ENCODE peak calls at places on chromosomes 16 and 17, in seven cellular contexts. F is AG04450, U is A673, C is HFF-Myc, Q is tibial artery, T is cardiac fibroblast, A is left lung. R is an unnamed sample.

GRCh38 chr17:49992933-49993422 is 2.0 kb downstream of the DLX3 start:
- DNase-seq in U (no peak), C (no peak), Q (no peak), T (no peak), F (no peak), A (no peak), R (no peak)

GRCh38 chr17:28896884-28897768 is at the start of gene FLOT2:
- DNase-seq in Q (peak), A (peak), F (no peak), C (no peak), U (peak), T (peak), R (peak)

GRCh38 chr16:10946308-10946707 is 1.9 kb downstream of the CLEC16A start:
- DNase-seq in A (no peak), C (no peak), U (no peak), Q (no peak), F (no peak), T (no peak), R (no peak)

GRCh38 chr17:57568340-57568739 is 176.8 kb downstream of the CCDC182 start:
- DNase-seq in Q (no peak), U (no peak), T (no peak), A (no peak), F (no peak), C (no peak), R (no peak)

GRCh38 chr17:43479948-43480347 is 3.8 kb upstream of the DHX8 start:
- DNase-seq in T (no peak), Q (no peak), F (no peak), A (no peak), U (no peak), C (no peak), R (no peak)

GRCh38 chr17:43563262-43564079 is 17.3 kb upstream of the ETV4 start:
- DNase-seq in Q (no peak), U (no peak), A (no peak), T (no peak), F (no peak), C (no peak), R (no peak)

GRCh38 chr17:79865351-79866210 is 26.3 kb upstream of the CBX4 start:
- DNase-seq in U (no peak), F (no peak), T (no peak), C (no peak), Q (no peak), A (peak), R (no peak)

GRCh38 chr17:3845361-3845753 is 689 bp downstream of the NCBP3 start:
- DNase-seq in A (no peak), C (no peak), Q (no peak), T (no peak), U (no peak), F (no peak), R (no peak)

GRCh38 chr17:78484300-78485159 is 92.7 kb downstream of the DNAH17 start:
- DNase-seq in U (peak), F (no peak), T (peak), C (no peak), A (peak), Q (no peak), R (no peak)

GRCh38 chr17:38891441-38891840 is 21.6 kb downstream of the LASP1 start:
- DNase-seq in C (no peak), Q (no peak), U (no peak), T (no peak), A (no peak), F (no peak), R (no peak)

GRCh38 chr16:24505959-24506358 is 33.4 kb upstream of the RBBP6 start:
- DNase-seq in C (no peak), T (no peak), A (no peak), Q (no peak), U (no peak), F (no peak), R (no peak)

GRCh38 chr16:57235128-57236092 is 9.6 kb upstream of the ARL2BP start:
- DNase-seq in Q (no peak), U (peak), C (no peak), T (peak), F (peak), A (no peak), R (no peak)

GRCh38 chr17:28085766-28086165 is 43.3 kb downstream of the NLK start:
- DNase-seq in C (no peak), Q (no peak), U (no peak), F (no peak), A (no peak), T (no peak), R (no peak)

GRCh38 chr17:71039391-71039790 is 870.1 kb downstream of the KCNJ2 start:
- DNase-seq in T (no peak), C (no peak), U (no peak), A (no peak), Q (no peak), F (no peak), R (no peak)

GRCh38 chr17:77253611-77254051 is 112.9 kb downstream of the SEC14L1 start:
- DNase-seq in C (no peak), Q (no peak), T (no peak), A (no peak), U (no peak), F (peak), R (no peak)

GRCh38 chr17:83068641-83069570 is 10.5 kb upstream of the METRNL start:
- DNase-seq in A (no peak), Q (no peak), U (no peak), F (no peak), C (no peak), T (no peak), R (no peak)

GRCh38 chr16:89374393-89374948 is 115.9 kb downstream of the ANKRD11 start:
- DNase-seq in T (peak), Q (no peak), F (no peak), U (no peak), A (no peak), C (no peak), R (no peak)

GRCh38 chr16:65728172-65728571 is 606.3 kb upstream of the CDH11 start:
- DNase-seq in T (no peak), F (no peak), A (no peak), U (peak), C (no peak), Q (no peak), R (no peak)

GRCh38 chr16:30377812-30378235 is 3.2 kb downstream of the MYL11 start:
- DNase-seq in F (peak), A (peak), U (peak), T (peak), Q (peak), C (peak), R (peak)

GRCh38 chr17:62994931-62995330 is 28.9 kb downstream of the TANC2 start:
- DNase-seq in U (no peak), F (no peak), A (no peak), T (peak), C (no peak), Q (no peak), R (no peak)

GRCh38 chr16:536746-537145 is 9.2 kb downstream of the CAPN15 start:
- DNase-seq in Q (no peak), C (no peak), U (no peak), T (no peak), A (no peak), F (no peak), R (no peak)

GRCh38 chr16:56603589-56603988 is 4.8 kb upstream of the MT2A start:
- DNase-seq in A (no peak), Q (peak), C (no peak), T (peak), F (no peak), U (peak), R (no peak)

GRCh38 chr16:19375561-19376158 is 42.0 kb upstream of the TMC5 start:
- DNase-seq in C (peak), A (no peak), T (peak), U (peak), F (peak), Q (no peak), R (no peak)

GRCh38 chr16:48608452-48608851 is 1.5 kb downstream of the N4BP1 start:
- DNase-seq in T (no peak), F (no peak), U (no peak), A (no peak), C (no peak), Q (no peak), R (no peak)

GRCh38 chr16:54325616-54326265 is 39.2 kb upstream of the IRX3 start:
- DNase-seq in A (no peak), C (no peak), U (no peak), F (no peak), Q (no peak), T (no peak), R (no peak)

GRCh38 chr16:11402745-11403533 is 57.7 kb downstream of the RMI2 start:
- DNase-seq in Q (no peak), A (no peak), T (no peak), U (no peak), F (no peak), C (no peak), R (no peak)

GRCh38 chr16:15415411-15416070 is 18.8 kb upstream of the BMERB1 start:
- DNase-seq in C (no peak), T (peak), U (no peak), F (no peak), Q (no peak), A (no peak), R (no peak)

GRCh38 chr17:29237476-29238132 is 9.1 kb upstream of the CRYBA1 start:
- DNase-seq in C (no peak), Q (no peak), U (no peak), T (peak), F (no peak), A (no peak), R (no peak)

GRCh38 chr17:78822552-78822951 is 18.1 kb downstream of the USP36 start:
- DNase-seq in Q (no peak), C (peak), U (no peak), F (peak), A (no peak), T (peak), R (no peak)

GRCh38 chr16:3664187-3664896 is 9.9 kb downstream of the DNASE1 start:
- DNase-seq in A (peak), T (no peak), F (no peak), Q (no peak), U (no peak), C (no peak), R (no peak)

GRCh38 chr16:3661311-3661710 is 6.8 kb downstream of the DNASE1 start:
- DNase-seq in A (peak), Q (no peak), U (no peak), F (no peak), T (no peak), C (no peak), R (no peak)

GRCh38 chr16:3661922-3662321 is 7.4 kb downstream of the DNASE1 start:
- DNase-seq in T (no peak), C (no peak), A (peak), Q (no peak), U (no peak), F (no peak), R (no peak)

GRCh38 chr16:3665508-3665907 is 11.0 kb downstream of the DNASE1 start:
- DNase-seq in C (no peak), A (peak), F (no peak), U (no peak), T (no peak), Q (no peak), R (no peak)

DNA sequence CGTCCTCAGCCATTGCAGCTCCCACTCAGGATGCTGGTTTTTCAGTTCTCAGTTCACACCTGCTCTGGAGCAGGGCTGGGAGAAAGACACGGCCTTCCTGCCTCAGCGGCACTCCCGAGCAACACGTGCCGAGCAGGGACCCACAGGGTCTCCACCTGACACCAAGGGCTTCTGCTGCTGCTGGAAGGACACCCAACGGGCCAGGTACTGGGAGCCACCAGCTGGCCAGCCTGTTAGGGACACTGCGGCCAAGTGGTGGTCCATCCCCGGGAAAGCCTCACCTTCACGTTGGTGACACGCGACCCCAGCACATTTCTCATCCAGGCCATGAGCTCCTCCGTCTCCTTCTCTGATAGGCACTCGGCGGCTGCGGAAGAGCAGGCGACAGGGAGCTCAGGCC is 8.1 kb downstream of the DNASE1 start:
- DNase-seq in U (no peak), F (no peak), C (no peak), Q (no peak), A (peak), T (no peak), R (no peak)
- TF ChIP-seq CTCF in U (no peak), F (no peak), C (no peak), Q (no peak), A (no peak), T (no peak), R (no peak)

GRCh38 chr16:27268376-27269299 is at the start of gene NSMCE1:
- DNase-seq in U (peak), F (peak), C (peak), Q (peak), A (peak), T (peak), R (peak)
- TF ChIP-seq CTCF in U (peak), F (peak), C (no peak), Q (peak), A (no peak), T (peak), R (peak)

GRCh38 chr17:76075364-76076099 is 951 bp downstream of the GALR2 start:
- DNase-seq in C (no peak), T (peak), A (no peak), U (peak), F (no peak), Q (no peak), R (no peak)
- TF ChIP-seq CTCF in C (no peak), T (no peak), A (no peak), U (peak), F (no peak), Q (no peak), R (no peak)

DNA sequence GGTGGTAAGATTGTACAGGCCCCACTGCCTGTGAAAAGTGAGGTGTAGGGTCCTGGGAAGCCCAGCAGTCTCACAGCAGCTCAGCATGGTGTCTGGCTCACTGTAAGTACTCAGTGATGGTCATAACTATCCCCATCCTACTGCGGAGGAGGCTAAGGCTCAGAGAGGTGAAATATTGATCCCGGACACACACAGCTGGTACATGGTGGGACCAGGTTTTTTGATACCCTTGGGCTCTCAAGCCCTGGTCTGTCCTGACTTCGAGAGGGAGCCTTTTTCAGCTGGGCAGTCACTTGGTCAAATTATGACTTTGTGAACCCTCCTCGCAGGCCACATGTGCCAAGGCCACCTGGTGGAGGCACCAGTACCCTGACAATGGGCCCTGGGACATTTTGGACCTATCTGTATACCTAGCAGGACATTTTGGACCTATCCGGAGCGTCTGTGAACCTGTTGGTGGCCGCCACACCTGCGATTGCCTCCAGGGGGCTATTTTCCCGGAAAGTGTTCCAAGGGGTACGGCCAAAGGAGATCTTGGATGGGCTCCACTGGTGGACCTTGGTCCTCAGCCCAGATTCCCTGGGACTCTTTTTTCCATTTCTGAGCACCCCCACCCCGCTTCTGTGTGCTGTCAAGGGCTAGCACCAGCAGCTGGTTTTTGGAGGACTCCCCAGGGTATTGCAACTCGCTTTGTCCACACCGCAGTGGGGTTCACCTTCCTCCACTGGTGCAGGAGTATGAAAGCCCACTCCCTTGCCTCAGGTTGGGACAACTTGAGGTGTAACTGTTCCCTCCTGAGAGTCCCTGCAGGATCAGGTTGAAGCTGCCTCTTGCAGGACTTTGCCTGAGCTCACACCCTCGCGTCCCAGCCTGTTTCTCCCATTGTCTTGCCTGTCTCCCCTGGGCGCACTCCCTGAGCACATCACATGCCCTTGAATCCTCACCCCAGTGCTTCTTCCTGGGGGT is 83.6 kb upstream of the NKD1 start:
- DNase-seq in Q (no peak), C (no peak), U (no peak), T (no peak), A (no peak), F (no peak), R (no peak)
- TF ChIP-seq CTCF in Q (no peak), C (no peak), U (no peak), T (peak), A (no peak), F (no peak), R (no peak)

DNA sequence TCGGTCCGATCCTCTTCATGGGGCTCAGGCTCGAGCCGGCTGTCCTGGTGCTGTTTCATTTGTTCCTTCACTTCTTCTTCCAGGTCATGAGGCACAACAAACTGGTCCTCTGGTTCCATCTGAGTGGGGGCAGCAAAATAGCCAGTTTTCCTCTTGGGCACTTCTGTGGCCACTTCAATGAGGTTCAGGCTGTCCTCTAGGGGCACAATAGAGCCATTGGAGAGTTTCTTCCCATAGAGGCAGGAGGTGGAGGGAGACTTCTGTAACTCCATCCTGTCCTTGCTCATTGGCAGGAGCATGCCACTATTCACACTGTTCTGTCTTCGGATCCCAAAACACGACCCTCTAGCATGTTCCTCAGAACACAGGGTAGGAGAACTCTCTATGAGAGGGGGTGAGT is 22.9 kb downstream of the MARVELD3 start:
- DNase-seq in C (no peak), T (peak), Q (no peak), A (no peak), F (no peak), U (peak), R (no peak)
- TF ChIP-seq CTCF in C (peak), T (peak), Q (no peak), A (no peak), F (peak), U (peak), R (no peak)

GRCh38 chr17:74362811-74363498 is 1.3 kb upstream of the BTBD17 start:
- DNase-seq in Q (no peak), U (no peak), A (no peak), T (no peak), F (no peak), C (no peak), R (no peak)

GRCh38 chr17:74360993-74361612 is 565 bp downstream of the BTBD17 start:
- DNase-seq in T (no peak), U (no peak), F (no peak), C (no peak), Q (no peak), A (no peak), R (no peak)

GRCh38 chr17:74359916-74360315 is 1.8 kb downstream of the BTBD17 start:
- DNase-seq in F (no peak), Q (no peak), A (no peak), C (no peak), T (no peak), U (no peak), R (no peak)

GRCh38 chr17:74358696-74359095 is 3.0 kb downstream of the BTBD17 start:
- DNase-seq in C (no peak), A (no peak), Q (no peak), F (no peak), U (no peak), T (no peak), R (no peak)

DNA sequence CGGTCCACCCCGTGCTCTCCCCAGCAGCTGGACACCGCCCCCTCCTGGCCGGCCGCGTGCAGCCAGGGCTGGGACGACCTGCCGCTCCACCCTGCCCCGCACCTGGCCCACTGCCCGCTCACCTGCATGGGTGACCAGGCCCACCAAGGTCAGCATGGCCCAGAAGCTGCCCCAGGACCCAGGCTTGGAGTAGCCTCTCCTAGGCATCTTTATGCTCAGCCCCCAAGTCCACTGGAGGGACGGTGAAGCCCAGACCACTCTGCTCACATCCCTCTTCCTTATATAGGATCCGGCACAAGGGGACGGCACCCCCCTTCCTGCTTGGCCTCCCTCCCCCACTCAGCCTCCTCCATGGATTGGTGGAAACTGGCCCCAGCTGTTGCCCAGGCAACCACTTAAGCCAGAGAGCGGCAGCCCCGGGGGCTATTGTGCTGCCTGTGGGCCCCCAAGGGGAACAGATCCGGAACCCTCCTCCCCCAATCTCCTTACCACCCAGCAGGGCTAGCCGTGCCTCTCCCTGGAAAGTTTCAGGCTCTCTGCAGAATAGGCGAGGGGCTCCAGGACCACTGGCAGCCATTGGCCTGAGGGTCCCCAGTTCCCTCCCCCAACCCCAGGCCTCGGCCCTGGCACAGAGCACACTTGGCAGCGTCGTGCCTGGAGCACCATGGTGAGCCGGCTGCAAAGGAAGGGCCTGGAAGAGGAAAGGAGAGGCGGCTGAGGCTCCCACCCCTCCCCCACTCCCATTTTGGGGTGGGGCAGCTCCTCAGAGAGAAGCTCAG is at the start of gene BTBD17:
- DNase-seq in U (peak), Q (no peak), F (no peak), C (no peak), A (no peak), T (peak), R (no peak)
- TF ChIP-seq CTCF in U (peak), Q (peak), F (peak), C (peak), A (peak), T (peak), R (peak)

GRCh38 chr17:6853764-6854442 is 22.4 kb upstream of the TEKT1 start:
- DNase-seq in U (peak), A (no peak), Q (no peak), C (no peak), F (no peak), T (no peak), R (no peak)
- TF ChIP-seq CTCF in U (peak), A (no peak), Q (no peak), C (peak), F (peak), T (peak), R (peak)

DNA sequence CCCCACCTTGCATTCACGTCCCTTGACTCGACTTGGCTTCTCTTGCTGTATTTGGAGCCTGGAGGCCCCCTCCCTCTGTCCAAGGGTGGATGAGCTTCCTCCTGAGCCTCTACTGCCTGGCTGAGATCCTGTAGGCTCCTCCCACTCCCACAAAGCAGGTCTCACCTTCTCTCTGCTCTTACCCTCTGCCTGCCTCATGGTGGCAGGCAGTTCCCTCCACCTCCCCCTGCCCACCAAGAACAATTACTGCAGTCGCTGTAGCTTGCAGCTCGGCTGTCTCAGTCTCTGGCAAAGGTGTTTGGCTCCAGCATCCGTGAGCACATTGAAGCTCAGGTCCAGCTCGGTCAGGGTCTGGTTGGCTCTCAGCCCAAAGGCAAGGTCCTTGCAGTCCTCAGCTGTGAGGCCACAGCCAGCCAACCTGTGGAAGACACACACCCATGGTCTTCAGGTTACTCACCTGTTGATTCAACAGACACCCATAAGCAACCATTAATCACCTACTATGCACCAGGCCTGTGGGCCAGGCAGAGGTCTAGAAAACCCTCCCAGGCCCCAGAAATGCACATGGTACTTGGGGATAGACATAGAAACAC is 42.6 kb downstream of the NLRP1 start:
- DNase-seq in C (no peak), A (no peak), F (no peak), T (no peak), U (no peak), Q (no peak), R (no peak)
- TF ChIP-seq CTCF in C (no peak), A (no peak), F (no peak), T (no peak), U (no peak), Q (no peak), R (no peak)